ENCODE peak calls at places on chromosome 14, in eight cellular contexts. J, R, F, M, L, Q, W and D are unnamed samples.

GRCh38 chr14:93013368-93013719 is 90.4 kb downstream of the CHGA start:
- DNase-seq in R (no peak), Q (no peak), M (peak), W (no peak), J (no peak), L (no peak), F (peak), D (no peak)

GRCh38 chr14:95524706-95525512 is 8.5 kb upstream of the SYNE3 start:
- DNase-seq in F (peak), R (no peak), W (no peak), Q (peak), L (no peak), M (peak), J (no peak), D (no peak)

GRCh38 chr14:24272442-24272841 is 1.0 kb upstream of the RABGGTA start:
- DNase-seq in F (no peak), J (no peak), Q (no peak), W (no peak), M (no peak), L (no peak), R (no peak), D (no peak)

GRCh38 chr14:81172353-81172752 is 48.4 kb downstream of the GTF2A1 start:
- DNase-seq in L (no peak), J (no peak), Q (no peak), F (no peak), R (no peak), W (no peak), M (peak), D (peak)

GRCh38 chr14:87430810-87431209 is 562.2 kb downstream of the GALC start:
- DNase-seq in R (no peak), J (peak), Q (peak), L (no peak), F (peak), W (no peak), M (peak), D (no peak)

GRCh38 chr14:33475623-33476022 is 475.3 kb downstream of the EGLN3 start:
- DNase-seq in R (peak), Q (peak), F (peak), W (no peak), M (peak), J (peak), L (peak), D (peak)

GRCh38 chr14:77318006-77318553 is 2.6 kb downstream of the POMT2 start:
- DNase-seq in Q (no peak), M (no peak), R (no peak), F (no peak), L (no peak), W (no peak), J (no peak), D (no peak)

GRCh38 chr14:95318870-95319311 is 817 bp downstream of the CLMN start:
- DNase-seq in Q (no peak), R (no peak), F (no peak), L (no peak), M (no peak), W (peak), J (no peak), D (peak)

GRCh38 chr14:35336171-35337073 is 44.2 kb downstream of the PSMA6 start:
- DNase-seq in W (no peak), J (peak), Q (peak), F (peak), R (peak), M (no peak), L (peak), D (no peak)

GRCh38 chr14:73759183-73759713 is 45.1 kb upstream of the PNMA1 start:
- DNase-seq in F (no peak), R (peak), L (peak), Q (peak), W (peak), M (peak), J (peak), D (peak)

GRCh38 chr14:80489513-80489912 is 278.2 kb upstream of the DIO2 start:
- DNase-seq in R (no peak), J (no peak), L (no peak), Q (no peak), W (no peak), F (no peak), M (no peak), D (no peak)

GRCh38 chr14:23478109-23478698 is 8.7 kb downstream of the NGDN start:
- DNase-seq in Q (peak), R (peak), J (peak), F (peak), L (peak), M (peak), W (peak), D (peak)

GRCh38 chr14:65258391-65258790 is 154.1 kb upstream of the FUT8 start:
- DNase-seq in F (peak), M (peak), W (no peak), L (no peak), J (peak), Q (peak), R (no peak), D (no peak)

GRCh38 chr14:38342803-38343202 is 86.9 kb upstream of the CLEC14A start:
- DNase-seq in L (no peak), Q (peak), J (peak), M (peak), W (no peak), F (no peak), R (no peak), D (no peak)

GRCh38 chr14:55277972-55278740 is 6.9 kb downstream of the FBXO34 start:
- DNase-seq in Q (no peak), M (no peak), R (no peak), W (peak), J (no peak), F (no peak), L (no peak), D (peak)

GRCh38 chr14:83887871-83888270 is 1642.1 kb upstream of the FLRT2 start:
- DNase-seq in M (no peak), R (no peak), L (no peak), J (no peak), Q (no peak), W (no peak), F (no peak), D (peak)

GRCh38 chr14:96156804-96157760 is 47.6 kb upstream of the BDKRB2 start:
- DNase-seq in M (no peak), L (no peak), Q (no peak), W (no peak), J (no peak), F (no peak), R (no peak), D (no peak)

GRCh38 chr14:34365309-34365915 is 96.6 kb downstream of the SPTSSA start:
- DNase-seq in Q (peak), L (peak), M (peak), W (no peak), F (no peak), J (peak), R (peak), D (no peak)

GRCh38 chr14:71891185-71891584 is 41.0 kb upstream of the RGS6 start:
- DNase-seq in Q (no peak), L (no peak), F (no peak), M (no peak), J (no peak), W (no peak), R (no peak), D (no peak)

GRCh38 chr14:64213079-64213478 is 81.1 kb downstream of the ESR2 start:
- DNase-seq in Q (no peak), R (no peak), J (no peak), W (no peak), M (peak), L (peak), F (no peak), D (no peak)

GRCh38 chr14:103052407-103052806 is 4.9 kb downstream of the CDC42BPB start:
- DNase-seq in L (no peak), R (no peak), M (no peak), W (no peak), J (no peak), Q (no peak), F (no peak), D (no peak)

GRCh38 chr14:75205586-75205985 is 29.2 kb upstream of the TMED10 start:
- DNase-seq in M (peak), F (peak), W (no peak), J (no peak), L (no peak), R (no peak), Q (peak), D (peak)

GRCh38 chr14:71355324-71356201 is 448.3 kb downstream of the PCNX1 start:
- DNase-seq in J (peak), W (no peak), M (peak), F (peak), R (no peak), Q (no peak), L (peak), D (peak)

GRCh38 chr14:63006515-63006914 is 38.7 kb downstream of the KCNH5 start:
- DNase-seq in J (peak), Q (no peak), R (no peak), M (no peak), W (no peak), L (no peak), F (no peak), D (no peak)

GRCh38 chr14:68638056-68638816 is 154.6 kb downstream of the ZFP36L1 start:
- DNase-seq in W (no peak), Q (no peak), J (peak), R (no peak), L (peak), M (no peak), F (no peak), D (no peak)

GRCh38 chr14:24171422-24172260 is at the start of gene REC8:
- DNase-seq in J (peak), Q (no peak), L (peak), F (no peak), M (no peak), R (peak), W (no peak), D (no peak)

GRCh38 chr14:55583942-55584468 is 4.0 kb downstream of the KTN1 start:
- DNase-seq in Q (no peak), R (no peak), J (no peak), W (no peak), M (no peak), F (no peak), L (no peak), D (no peak)

GRCh38 chr14:50967719-50968266 is 23.5 kb upstream of the PYGL start:
- DNase-seq in L (no peak), J (no peak), Q (no peak), F (no peak), R (no peak), W (no peak), M (peak), D (no peak)

GRCh38 chr14:94970937-94971730 is 186.2 kb downstream of the DICER1 start:
- DNase-seq in F (no peak), W (no peak), R (no peak), L (no peak), Q (no peak), J (no peak), M (peak), D (no peak)

GRCh38 chr14:68927089-68927488 is 52.0 kb downstream of the ACTN1 start:
- DNase-seq in F (no peak), L (no peak), J (no peak), Q (no peak), R (no peak), W (no peak), M (no peak), D (no peak)

GRCh38 chr14:94936411-94936892 is 166.5 kb upstream of the GSC start:
- DNase-seq in F (no peak), R (peak), M (peak), J (peak), W (no peak), L (peak), Q (no peak), D (peak)

GRCh38 chr14:65109357-65109756 is 7.0 kb upstream of the MAX start:
- DNase-seq in J (no peak), F (no peak), L (no peak), W (no peak), R (no peak), Q (no peak), M (no peak), D (no peak)

GRCh38 chr14:96205059-96205993 is 687 bp downstream of the BDKRB2 start:
- DNase-seq in R (no peak), W (no peak), F (peak), M (peak), Q (no peak), L (no peak), J (no peak), D (no peak)

GRCh38 chr14:23365353-23366162 is 586 bp upstream of the EFS start:
- DNase-seq in W (no peak), R (peak), F (no peak), J (peak), M (peak), Q (peak), L (peak), D (peak)

GRCh38 chr14:63308723-63309317 is 9.9 kb downstream of the GPHB5 start:
- DNase-seq in R (peak), J (peak), Q (peak), F (no peak), L (peak), M (peak), W (no peak), D (peak)

GRCh38 chr14:53310412-53310811 is 157.3 kb upstream of the DDHD1 start:
- DNase-seq in J (no peak), L (no peak), Q (no peak), M (no peak), F (no peak), W (no peak), R (no peak), D (no peak)

GRCh38 chr14:68172664-68173063 is 353.1 kb downstream of the RAD51B start:
- DNase-seq in W (no peak), R (no peak), F (no peak), Q (peak), L (peak), M (no peak), J (no peak), D (no peak)

GRCh38 chr14:92692822-92693226 is 55.6 kb downstream of the LGMN start:
- DNase-seq in M (peak), F (peak), L (no peak), R (no peak), J (no peak), W (peak), Q (peak), D (peak)

GRCh38 chr14:97113339-97113738 is 316.2 kb downstream of the VRK1 start:
- DNase-seq in L (no peak), R (no peak), M (no peak), F (no peak), W (no peak), Q (peak), J (no peak), D (peak)

GRCh38 chr14:42001436-42001835 is 394.8 kb downstream of the LRFN5 start:
- DNase-seq in F (no peak), Q (peak), L (no peak), W (no peak), J (no peak), M (peak), R (no peak), D (no peak)

GRCh38 chr14:30875788-30876053 is 1.4 kb downstream of the COCH start:
- DNase-seq in F (no peak), M (no peak), R (peak), J (no peak), Q (no peak), W (no peak), L (no peak), D (no peak)

GRCh38 chr14:30874999-30875787 is 834 bp downstream of the COCH start:
- DNase-seq in Q (no peak), M (peak), W (no peak), J (no peak), R (peak), F (no peak), L (peak), D (peak)

GRCh38 chr14:30873308-30874119 is 845 bp upstream of the COCH start:
- DNase-seq in M (no peak), F (no peak), R (no peak), W (no peak), L (no peak), Q (no peak), J (no peak), D (peak)

GRCh38 chr14:30872602-30873001 is 1.8 kb upstream of the COCH start:
- DNase-seq in M (no peak), J (no peak), W (no peak), L (no peak), R (peak), Q (no peak), F (no peak), D (peak)

GRCh38 chr14:30874120-30874998 is at the start of gene COCH:
- DNase-seq in L (peak), R (peak), M (peak), W (peak), J (no peak), Q (peak), F (no peak), D (peak)
- TF ChIP-seq EZH2 in L (peak), R (peak), M (peak), W (no peak), J (peak), Q (no peak), F (peak), D (no peak)

GRCh38 chr14:28759658-28760313 is 6.8 kb upstream of the FOXG1 start:
- DNase-seq in W (no peak), L (no peak), R (peak), M (no peak), F (no peak), J (no peak), Q (no peak), D (no peak)

GRCh38 chr14:28762949-28763313 is 3.7 kb upstream of the FOXG1 start:
- DNase-seq in W (no peak), R (peak), F (no peak), M (no peak), Q (no peak), J (no peak), L (no peak), D (no peak)

GRCh38 chr14:28760431-28760996 is 6.1 kb upstream of the FOXG1 start:
- DNase-seq in F (no peak), M (no peak), J (no peak), Q (no peak), W (no peak), L (no peak), R (no peak), D (no peak)

GRCh38 chr14:28762290-28762948 is 4.2 kb upstream of the FOXG1 start:
- DNase-seq in M (no peak), R (peak), L (no peak), Q (no peak), W (no peak), J (no peak), F (no peak), D (no peak)

DNA sequence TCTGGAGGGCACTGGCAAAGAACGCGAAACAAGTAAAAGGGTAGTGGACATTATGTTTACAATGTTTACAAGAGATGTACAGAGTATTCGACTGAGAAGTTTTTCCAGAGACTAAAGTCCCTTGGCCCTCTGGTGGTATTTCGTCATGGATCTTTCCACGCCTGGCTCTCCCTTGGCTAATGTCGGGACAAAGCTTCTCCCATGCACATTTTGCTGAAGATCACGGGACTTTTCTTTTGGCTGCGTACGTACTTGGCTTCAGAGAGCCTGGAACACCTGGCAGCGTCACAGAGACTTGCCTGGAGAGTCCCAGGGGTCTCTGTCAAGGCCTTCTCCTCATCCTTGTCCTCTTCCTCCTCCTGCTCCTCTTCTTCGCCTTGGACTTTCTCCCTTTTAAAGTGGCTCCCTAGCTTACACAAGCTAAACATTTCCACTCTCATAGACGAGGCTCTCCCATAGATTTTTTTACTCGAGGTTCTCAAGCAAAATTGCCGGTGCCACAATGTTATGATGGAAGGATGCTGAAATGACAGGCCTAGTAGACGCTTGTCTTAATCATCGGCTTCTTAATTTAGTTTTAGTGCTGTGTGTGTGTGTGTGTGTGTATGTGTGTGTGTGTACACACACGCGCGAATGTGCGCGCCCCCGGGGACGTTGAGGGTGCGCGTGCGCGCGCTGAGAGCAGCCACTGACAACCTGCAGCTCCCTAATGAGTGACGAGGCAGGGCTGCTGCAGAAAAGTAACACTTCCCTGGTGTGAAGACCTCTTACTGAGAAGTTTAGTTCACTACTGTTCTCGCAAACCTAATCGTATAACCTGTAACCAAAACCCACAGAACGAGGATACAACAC is 4.9 kb upstream of the FOXG1 start:
- DNase-seq in J (no peak), F (no peak), W (no peak), Q (no peak), L (no peak), R (peak), M (no peak), D (no peak)
- TF ChIP-seq EZH2 in J (peak), F (peak), W (no peak), Q (no peak), L (peak), R (peak), M (no peak), D (no peak)

GRCh38 chr14:60328588-60328987 is 79.6 kb downstream of the PPM1A start:
- DNase-seq in J (no peak), F (no peak), M (no peak), R (peak), L (no peak), Q (no peak), W (no peak), D (no peak)
- TF ChIP-seq EZH2 in J (no peak), F (no peak), M (no peak), R (no peak), L (no peak), Q (no peak), W (no peak), D (no peak)

DNA sequence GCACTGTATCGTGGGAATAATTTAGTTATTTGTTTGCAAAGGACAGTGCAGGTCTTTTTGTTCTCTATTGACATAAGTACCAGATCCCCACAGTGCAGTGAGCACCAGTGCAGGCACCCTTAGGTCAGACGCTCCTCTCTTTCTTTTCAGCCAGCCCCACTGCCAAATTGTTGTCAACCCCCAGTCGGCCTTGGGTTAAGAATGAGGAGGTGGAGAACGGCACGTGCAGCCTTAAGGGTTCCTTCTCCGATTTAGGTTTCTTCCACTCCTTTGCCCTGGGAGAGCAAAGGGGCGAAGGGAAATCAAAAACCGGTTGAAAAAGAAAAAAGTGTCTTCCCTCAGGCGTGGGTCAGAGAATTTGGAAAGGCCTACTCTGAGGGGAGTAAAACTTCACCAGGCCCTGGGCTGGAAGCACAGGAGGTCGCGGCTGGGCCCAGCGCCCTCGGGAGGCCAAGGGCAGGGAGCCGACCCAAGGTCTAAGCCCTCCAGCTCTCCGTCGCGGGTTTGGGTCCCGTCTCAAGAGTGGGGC is 4.3 kb downstream of the PAX9 start:
- DNase-seq in J (no peak), M (no peak), Q (peak), L (no peak), W (no peak), R (no peak), F (no peak), D (no peak)
- TF ChIP-seq EZH2 in J (peak), M (no peak), Q (no peak), L (no peak), W (no peak), R (no peak), F (no peak), D (no peak)

GRCh38 chr14:104602315-104602932 is 2.1 kb downstream of the TMEM179 start:
- DNase-seq in R (no peak), Q (no peak), J (no peak), L (no peak), M (no peak), F (no peak), W (no peak), D (no peak)

GRCh38 chr14:104603623-104604401 is 760 bp downstream of the TMEM179 start:
- DNase-seq in M (no peak), Q (no peak), J (no peak), F (no peak), R (no peak), W (no peak), L (peak), D (no peak)

GRCh38 chr14:104601786-104602185 is 2.8 kb downstream of the TMEM179 start:
- DNase-seq in R (no peak), F (no peak), L (peak), M (peak), J (peak), Q (no peak), W (no peak), D (no peak)

GRCh38 chr14:104602933-104603325 is 1.6 kb downstream of the TMEM179 start:
- DNase-seq in J (no peak), M (no peak), F (no peak), R (no peak), Q (no peak), L (no peak), W (no peak), D (no peak)

GRCh38 chr14:104604461-104605449 is at the start of gene TMEM179:
- DNase-seq in L (peak), J (no peak), W (no peak), Q (peak), M (peak), F (peak), R (peak), D (peak)
- TF ChIP-seq EZH2 in L (no peak), J (no peak), W (no peak), Q (no peak), M (no peak), F (peak), R (no peak), D (peak)